ENCODE peak calls at places on chromosomes 2 and 18, in five cellular contexts. Z is mesendoderm; G is SK-N-SH; F is CD8-positive, alpha-beta T cell; Q is transverse colon. T is an unnamed sample.

GRCh38 chr2:171341394-171341793 is 92.4 kb downstream of the METTL8 start:
- DNase-seq in G (no peak), Z (no peak), Q (no peak), F (no peak), T (no peak)

GRCh38 chr2:1614564-1614963 is 129.8 kb downstream of the PXDN start:
- DNase-seq in F (no peak), G (no peak), Z (no peak), Q (no peak), T (no peak)

GRCh38 chr2:209331291-209331844 is 92.5 kb upstream of the MAP2 start:
- DNase-seq in Q (no peak), G (peak; percentile 31), F (no peak), Z (peak; percentile 81), T (peak; percentile 29)

GRCh38 chr18:58552057-58552461 is 76.8 kb downstream of the ALPK2 start:
- DNase-seq in G (no peak), Q (no peak), Z (no peak), F (no peak), T (peak; percentile 67)

GRCh38 chr18:49225160-49225559 is 235.3 kb downstream of the DYM start:
- DNase-seq in F (no peak), Z (no peak), G (no peak), Q (no peak), T (no peak)

GRCh38 chr2:128268611-128269357 is 49.9 kb downstream of the HS6ST1 start:
- DNase-seq in G (peak; percentile 20), F (no peak), Q (no peak), Z (no peak), T (no peak)

GRCh38 chr2:61534926-61535325 is 3.2 kb downstream of the XPO1 start:
- DNase-seq in F (no peak), Z (no peak), Q (no peak), G (no peak), T (no peak)

GRCh38 chr2:232982926-232983668 is 30.0 kb downstream of the NGEF start:
- DNase-seq in F (no peak), Q (no peak), G (no peak), Z (peak; percentile 58), T (no peak)

GRCh38 chr2:10283106-10284062 is 19.3 kb upstream of the HPCAL1 start:
- DNase-seq in Z (peak; percentile 24), Q (no peak), G (peak; percentile 49), F (no peak), T (peak; percentile 70)

GRCh38 chr18:26722582-26722931 is 142.9 kb downstream of the AQP4 start:
- DNase-seq in F (no peak), Q (no peak), G (no peak), Z (no peak), T (no peak)

GRCh38 chr2:199662245-199662644 is 188.7 kb downstream of the FTCDNL1 start:
- DNase-seq in Z (peak; percentile 8), Q (no peak), G (no peak), F (no peak), T (no peak)

GRCh38 chr2:24919977-24920812 is at the start of gene ADCY3:
- DNase-seq in Z (peak; percentile 48), G (peak; percentile 94), Q (peak; percentile 59), F (peak; percentile 17), T (no peak)

GRCh38 chr2:74908763-74909444 is 49.5 kb upstream of the POLE4 start:
- DNase-seq in F (no peak), G (peak; percentile 39), Q (peak; percentile 70), Z (peak; percentile 28), T (no peak)

GRCh38 chr2:233082222-233082933 is 22.2 kb downstream of the INPP5D start:
- DNase-seq in Q (no peak), F (no peak), Z (no peak), G (no peak), T (no peak)

GRCh38 chr2:33336036-33336625 is 140.3 kb upstream of the RASGRP3 start:
- DNase-seq in G (no peak), Z (no peak), F (no peak), Q (no peak), T (no peak)

GRCh38 chr2:149595069-149595963 is 7.7 kb upstream of the MMADHC start:
- DNase-seq in Q (no peak), G (no peak), F (no peak), Z (peak; percentile 51), T (no peak)

GRCh38 chr2:214587442-214587841 is 176.6 kb downstream of the VWC2L start:
- DNase-seq in Z (peak; percentile 72), Q (no peak), F (no peak), G (no peak), T (no peak)

GRCh38 chr18:40851014-40851429 is 1104.0 kb upstream of the PIK3C3 start:
- DNase-seq in Z (no peak), G (no peak), F (no peak), Q (no peak), T (no peak)

GRCh38 chr2:153235516-153235915 is 243.0 kb downstream of the RPRM start:
- DNase-seq in G (no peak), Z (no peak), F (no peak), Q (no peak), T (no peak)

GRCh38 chr2:157325786-157326185 is at the start of gene ERMN:
- DNase-seq in Q (no peak), F (no peak), Z (peak; percentile 89), G (no peak), T (no peak)

GRCh38 chr2:232349946-232350635 is 28.5 kb upstream of the ALPP start:
- DNase-seq in Q (no peak), F (no peak), Z (no peak), G (no peak), T (no peak)

GRCh38 chr2:6325616-6326015 is 540.1 kb downstream of the CMPK2 start:
- DNase-seq in G (no peak), Q (no peak), Z (no peak), F (no peak), T (no peak)

GRCh38 chr18:49016648-49017539 is 66.1 kb upstream of the SMAD7 start:
- DNase-seq in Q (peak; percentile 13), Z (peak; percentile 97), G (peak; percentile 40), F (no peak), T (peak; percentile 83)

GRCh38 chr18:54712758-54713157 is 115.5 kb upstream of the RAB27B start:
- DNase-seq in G (no peak), F (no peak), Z (no peak), Q (peak; percentile 32), T (no peak)

GRCh38 chr2:65265090-65266045 is 37.7 kb downstream of the ACTR2 start:
- DNase-seq in G (peak; percentile 53), F (no peak), Z (peak; percentile 90), Q (no peak), T (peak; percentile 69)

GRCh38 chr2:73981081-73981968 is 3.4 kb upstream of the TET3 start:
- DNase-seq in G (peak; percentile 47), F (no peak), Z (peak; percentile 82), Q (peak; percentile 56), T (peak; percentile 31)

GRCh38 chr2:60961457-60961856 is 56.1 kb upstream of the PEX13 start:
- DNase-seq in Z (no peak), G (no peak), Q (no peak), F (no peak), T (peak; percentile 17)

GRCh38 chr2:232348936-232349335 is 29.6 kb upstream of the ALPP start:
- DNase-seq in G (no peak), F (no peak), Z (no peak), Q (peak; percentile 78), T (no peak)

GRCh38 chr2:231162036-231162345 is 36.4 kb upstream of the ARMC9 start:
- DNase-seq in Q (no peak), F (no peak), G (no peak), Z (no peak), T (peak; percentile 94)

GRCh38 chr18:46474487-46475366 is 182.3 kb downstream of the LOXHD1 start:
- DNase-seq in Q (no peak), G (peak; percentile 59), F (no peak), Z (no peak), T (no peak)

GRCh38 chr2:240972636-240973521 is 25.5 kb upstream of the SNED1 start:
- DNase-seq in Q (no peak), F (no peak), Z (no peak), G (peak; percentile 85), T (no peak)

GRCh38 chr2:33267745-33268144 is 208.7 kb upstream of the RASGRP3 start:
- DNase-seq in Q (no peak), Z (no peak), F (no peak), G (no peak), T (no peak)

GRCh38 chr2:108377411-108377810 is 343 bp upstream of the SULT1C4 start:
- DNase-seq in Q (no peak), F (no peak), G (no peak), Z (no peak), T (peak; percentile 26)

GRCh38 chr2:109129356-109129920 is 433 bp downstream of the SH3RF3 start:
- DNase-seq in Q (no peak), Z (peak; percentile 34), G (peak; percentile 79), F (no peak), T (no peak)

GRCh38 chr2:241929551-241930490 is 60.3 kb downstream of the RTP5 start:
- DNase-seq in Q (no peak), G (no peak), F (no peak), Z (peak; percentile 8), T (no peak)

GRCh38 chr2:127310980-127311379 is 17.0 kb upstream of the ERCC3 start:
- DNase-seq in Z (no peak), F (no peak), Q (no peak), G (no peak), T (no peak)

GRCh38 chr2:42789751-42790150 is 2.6 kb downstream of the HAAO start:
- DNase-seq in Z (no peak), F (no peak), Q (no peak), G (no peak), T (no peak)

GRCh38 chr2:105794926-105795574 is 50.3 kb downstream of the NCK2 start:
- DNase-seq in G (no peak), F (no peak), Z (no peak), Q (no peak), T (no peak)
- H3K27ac ChIP-seq in G (peak overlapping the region; percentile 83), F (peak overlapping the region; percentile 34), Z (no peak overlapping the region), Q (no peak overlapping the region), T (no peak overlapping the region)

GRCh38 chr2:222643134-222643533 is 12.8 kb downstream of the FARSB start:
- DNase-seq in G (no peak), Q (no peak), Z (no peak), F (no peak), T (no peak)
- H3K36me3 ChIP-seq in G (peaks cover 67% of the 10 kb centered on the region), Q (no peaks in the 10 kb centered on the region), Z (no peaks in the 10 kb centered on the region), F (peaks cover 44% of the 10 kb centered on the region), T (peaks cover 17% of the 10 kb centered on the region)

DNA sequence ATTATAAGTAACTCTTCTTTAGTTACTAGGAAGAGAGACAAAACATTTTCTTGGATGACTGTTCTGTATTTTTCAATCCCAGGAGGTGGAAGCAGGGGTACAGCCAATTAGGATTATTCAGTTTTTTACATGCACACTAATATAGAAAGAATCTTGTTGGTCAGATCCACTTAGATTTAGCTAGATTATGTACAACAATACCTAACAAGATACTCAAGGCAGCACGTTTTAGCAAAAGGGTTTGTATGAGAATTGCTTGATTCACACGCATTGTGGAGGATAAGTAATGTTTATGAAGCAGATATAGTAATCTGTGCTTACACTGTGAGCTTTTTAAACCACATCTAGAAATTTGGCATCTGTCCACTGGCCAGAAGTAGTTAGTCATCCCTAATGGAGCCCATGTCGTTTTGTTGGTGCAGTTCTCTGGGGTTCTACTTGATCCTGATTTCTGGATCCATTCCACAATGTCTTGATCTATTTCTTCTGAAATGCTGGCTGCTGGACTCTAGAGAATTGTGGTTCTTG is 199.7 kb downstream of the ADCYAP1 start:
- DNase-seq in G (no peak), Z (no peak), F (no peak), Q (no peak), T (peak; percentile 9)
- H3K4me3 ChIP-seq in G (no peak overlapping the region), Z (no peak overlapping the region), F (no peak overlapping the region), Q (no peak overlapping the region), T (no peak overlapping the region)

GRCh38 chr18:42892181-42892580 is 223.3 kb downstream of the RIT2 start:
- DNase-seq in F (no peak), Q (no peak), Z (no peak), G (no peak), T (no peak)

GRCh38 chr18:42893991-42894390 is 221.5 kb downstream of the RIT2 start:
- DNase-seq in G (no peak), Q (no peak), F (no peak), Z (no peak), T (no peak)
- H3K27ac ChIP-seq in G (no peak overlapping the region), Q (no peak overlapping the region), F (no peak overlapping the region), Z (no peak overlapping the region), T (no peak overlapping the region)

T was measured in brain microvascular endothelial cell.